ENCODE peak calls at places on chromosomes 3 and 15, in ten cellular contexts. X is CD8-positive, alpha-beta memory T cell; G is Panc1; H is fibroblast of lung; M is PC-3; E is BE2C; T is hepatocyte; Q is heart left ventricle; R is left ventricle myocardium inferior; C is cardiac muscle cell. W is an unnamed sample.

GRCh38 chr3:87503901-87504498 is 227.6 kb upstream of the POU1F1 start:
- DNase-seq in R (no peak), Q (no peak), G (peak; percentile 41), C (peak; percentile 59), M (peak; percentile 92), T (peak; percentile 75), X (no peak), E (peak; percentile 26), H (peak; percentile 18), W (no peak)

GRCh38 chr15:96737408-96737807 is 406.9 kb downstream of the NR2F2 start:
- DNase-seq in R (no peak), Q (no peak), X (no peak), M (no peak), C (peak; percentile 22), T (no peak), E (no peak), G (no peak), H (no peak), W (no peak)

GRCh38 chr15:56817266-56817665 is 84.0 kb upstream of the ZNF280D start:
- DNase-seq in G (no peak), M (peak; percentile 64), C (peak; percentile 52), E (no peak), H (no peak), X (no peak), R (no peak), Q (no peak), T (no peak), W (no peak)

GRCh38 chr3:96319176-96319575 is 495.2 kb upstream of the EPHA6 start:
- DNase-seq in G (no peak), X (no peak), T (peak; percentile 39), M (no peak), E (peak; percentile 89), C (no peak), Q (no peak), H (no peak), R (no peak), W (no peak)

GRCh38 chr3:66582721-66583141 is 81.9 kb upstream of the LRIG1 start:
- DNase-seq in H (no peak), R (no peak), G (no peak), C (no peak), T (no peak), M (no peak), E (no peak), Q (no peak), X (peak; percentile 42), W (peak; percentile 62)

GRCh38 chr3:58526124-58526957 is 10.6 kb downstream of the ACOX2 start:
- DNase-seq in H (peak; percentile 93), E (no peak), C (peak; percentile 94), Q (no peak), R (no peak), T (peak; percentile 65), X (no peak), M (peak; percentile 93), G (no peak), W (no peak)

GRCh38 chr3:197613187-197613586 is 57.4 kb upstream of the BDH1 start:
- DNase-seq in H (no peak), M (no peak), Q (no peak), T (no peak), G (no peak), E (no peak), R (no peak), X (no peak), C (no peak), W (no peak)

GRCh38 chr3:180911876-180912303 is 580 bp upstream of the FXR1 start:
- DNase-seq in X (no peak), C (no peak), Q (no peak), E (no peak), G (no peak), H (no peak), T (no peak), M (no peak), R (no peak), W (no peak)

GRCh38 chr3:105440113-105440512 is 73.4 kb downstream of the ALCAM start:
- DNase-seq in X (no peak), C (no peak), R (no peak), M (no peak), T (no peak), H (no peak), G (no peak), Q (no peak), E (no peak), W (no peak)

DNA sequence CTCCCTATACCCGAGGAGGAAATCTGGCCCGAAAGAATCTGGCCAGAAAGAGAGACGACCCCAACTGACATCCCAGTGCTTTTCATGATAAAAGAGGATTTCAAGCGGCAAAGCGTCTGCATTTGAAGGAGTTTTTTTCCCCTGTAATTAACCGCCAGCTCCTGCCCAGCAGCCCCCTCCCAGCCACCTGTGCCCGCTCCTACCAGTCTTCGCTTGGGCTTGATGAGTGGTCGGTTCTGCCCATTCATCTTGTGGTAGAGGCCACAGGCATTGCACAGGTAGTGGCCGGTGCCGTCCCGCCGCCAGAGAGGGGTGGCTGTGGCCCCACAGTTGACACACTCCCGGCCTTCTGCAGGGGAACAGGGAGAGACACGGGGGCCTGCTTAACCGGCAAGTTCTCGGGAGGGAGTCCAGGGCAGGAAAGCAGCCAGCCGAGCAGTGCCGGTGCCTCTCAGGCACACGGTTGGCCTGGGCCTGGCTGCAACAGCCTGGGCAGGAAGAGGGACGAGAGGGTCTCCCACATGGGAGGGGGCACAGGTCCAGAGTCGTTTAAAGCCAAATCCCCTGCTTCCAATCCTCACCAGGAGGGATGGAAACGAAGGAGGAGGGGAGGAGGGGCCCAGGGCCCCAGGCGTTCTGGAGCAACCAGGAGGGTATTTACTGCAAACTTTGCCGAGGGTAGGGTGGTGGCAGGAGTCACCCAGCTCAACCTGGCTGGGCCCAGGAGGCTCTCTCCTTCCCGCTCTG is 9.2 kb downstream of the GATA2 start:
- DNase-seq in C (no peak), X (no peak), Q (no peak), H (no peak), T (no peak), E (no peak), G (no peak), R (no peak), M (no peak), W (no peak)
- H3K27me3 ChIP-seq in C (peaks cover 90% of the 10 kb centered on the region), X (peaks cover 46% of the 10 kb centered on the region), Q (peaks cover 36% of the 10 kb centered on the region), H (peaks cover 3% of the 10 kb centered on the region), T (peaks cover 70% of the 10 kb centered on the region), E (no peaks in the 10 kb centered on the region), G (no peaks in the 10 kb centered on the region), R (peaks cover 100% of the 10 kb centered on the region), M (no peaks in the 10 kb centered on the region), W (peaks cover 4% of the 10 kb centered on the region)

GRCh38 chr15:67818464-67818863 is 6.8 kb upstream of the SKOR1 start:
- DNase-seq in E (no peak), M (no peak), H (no peak), R (no peak), X (no peak), G (no peak), C (no peak), Q (no peak), T (no peak), W (no peak)
- H3K27me3 ChIP-seq in E (peaks cover 59% of the 10 kb centered on the region), M (peaks cover 21% of the 10 kb centered on the region), H (peaks cover 52% of the 10 kb centered on the region), R (peaks cover 89% of the 10 kb centered on the region), X (peaks cover 27% of the 10 kb centered on the region), G (peaks cover 10% of the 10 kb centered on the region), C (peaks cover 91% of the 10 kb centered on the region), Q (peaks cover 44% of the 10 kb centered on the region), T (peaks cover 63% of the 10 kb centered on the region), W (peaks cover 12% of the 10 kb centered on the region)

GRCh38 chr15:66021801-66022525 is 152.7 kb downstream of the RAB11A start:
- DNase-seq in E (no peak), R (no peak), Q (no peak), H (no peak), G (no peak), M (no peak), T (no peak), C (no peak), X (no peak), W (no peak)
- H3K27me3 ChIP-seq in E (no peaks in the 10 kb centered on the region), R (peaks cover 79% of the 10 kb centered on the region), Q (no peaks in the 10 kb centered on the region), H (no peaks in the 10 kb centered on the region), G (peaks cover 3% of the 10 kb centered on the region), M (no peaks in the 10 kb centered on the region), T (peaks cover 3% of the 10 kb centered on the region), C (no peaks in the 10 kb centered on the region), X (no peaks in the 10 kb centered on the region), W (no peaks in the 10 kb centered on the region)

GRCh38 chr3:123325766-123326256 is 123.1 kb downstream of the ADCY5 start:
- DNase-seq in X (no peak), C (no peak), R (peak; percentile 12), T (no peak), H (no peak), M (no peak), G (no peak), E (no peak), Q (no peak), W (no peak)
- H3K27me3 ChIP-seq in X (no peaks in the 10 kb centered on the region), C (peaks cover 8% of the 10 kb centered on the region), R (peaks cover 5% of the 10 kb centered on the region), T (peaks cover 3% of the 10 kb centered on the region), H (peaks cover 9% of the 10 kb centered on the region), M (peaks cover 74% of the 10 kb centered on the region), G (peaks cover 2% of the 10 kb centered on the region), E (no peaks in the 10 kb centered on the region), Q (no peaks in the 10 kb centered on the region), W (peaks cover 3% of the 10 kb centered on the region)

DNA sequence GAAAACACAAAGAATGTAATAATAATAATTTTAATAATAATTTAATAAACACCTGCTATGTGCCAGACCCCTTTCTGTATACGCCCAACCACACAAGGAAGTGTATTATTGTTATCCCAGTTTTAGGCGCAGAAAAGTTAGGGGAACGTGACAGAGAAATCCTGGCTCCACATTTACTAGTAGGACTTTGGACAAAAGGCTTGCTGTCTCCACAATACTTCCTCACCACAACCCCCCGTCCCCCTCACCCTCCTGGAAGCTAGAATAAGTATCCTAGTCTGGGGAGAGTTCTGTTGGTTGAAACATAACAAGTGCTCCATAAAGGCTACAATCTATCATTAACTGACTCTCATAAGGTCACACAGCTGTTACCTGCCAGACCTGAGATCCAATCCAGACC is 484 bp upstream of the IL17RD start:
- DNase-seq in E (no peak), G (no peak), H (no peak), T (no peak), X (no peak), Q (no peak), C (no peak), M (no peak), R (no peak), W (no peak)
- H3K27me3 ChIP-seq in E (peaks cover 13% of the 10 kb centered on the region), G (no peaks in the 10 kb centered on the region), H (peaks cover 13% of the 10 kb centered on the region), T (peaks cover 3% of the 10 kb centered on the region), X (peaks cover 36% of the 10 kb centered on the region), Q (no peaks in the 10 kb centered on the region), C (no peaks in the 10 kb centered on the region), M (no peaks in the 10 kb centered on the region), R (no peaks in the 10 kb centered on the region), W (peaks cover 6% of the 10 kb centered on the region)

GRCh38 chr15:66152650-66153049 is 100.9 kb downstream of the MEGF11 start:
- DNase-seq in C (no peak), G (no peak), E (no peak), T (no peak), Q (no peak), H (no peak), M (no peak), X (no peak), R (no peak), W (no peak)
- H3K27me3 ChIP-seq in C (no peaks in the 10 kb centered on the region), G (peaks cover 14% of the 10 kb centered on the region), E (no peaks in the 10 kb centered on the region), T (peaks cover 11% of the 10 kb centered on the region), Q (no peaks in the 10 kb centered on the region), H (no peaks in the 10 kb centered on the region), M (peaks cover 51% of the 10 kb centered on the region), X (no peaks in the 10 kb centered on the region), R (peaks cover 95% of the 10 kb centered on the region), W (no peaks in the 10 kb centered on the region)

DNA sequence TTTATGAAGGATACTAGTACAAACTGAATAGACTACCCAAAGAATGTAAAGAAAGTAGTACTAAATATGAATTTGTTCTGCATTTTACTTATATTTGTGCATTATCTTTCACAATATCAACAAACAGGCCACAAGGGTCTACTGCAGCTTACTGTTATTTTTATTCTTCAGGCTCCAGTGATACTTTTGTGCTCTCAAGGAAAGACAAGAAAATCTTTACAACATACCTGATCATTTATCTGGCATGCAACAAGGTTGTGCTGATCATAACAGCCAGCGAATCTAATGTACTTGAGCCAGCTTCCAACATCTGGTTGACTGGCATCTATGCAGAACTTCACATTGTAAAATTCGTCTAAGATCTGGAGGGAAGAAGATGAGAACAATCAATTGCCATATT is 520.0 kb downstream of the MECOM start:
- DNase-seq in Q (no peak), H (no peak), T (no peak), G (no peak), X (no peak), C (no peak), E (no peak), M (no peak), R (no peak), W (no peak)
- H3K27me3 ChIP-seq in Q (no peaks in the 10 kb centered on the region), H (no peaks in the 10 kb centered on the region), T (peaks cover 24% of the 10 kb centered on the region), G (peaks cover 67% of the 10 kb centered on the region), X (peaks cover 14% of the 10 kb centered on the region), C (peaks cover 32% of the 10 kb centered on the region), E (peaks cover 93% of the 10 kb centered on the region), M (no peaks in the 10 kb centered on the region), R (peaks cover 72% of the 10 kb centered on the region), W (no peaks in the 10 kb centered on the region)

W was measured in GM06990.